ENCODE peak calls at places on chromosomes 3 and 15, in four cellular contexts. K, D, H and W are unnamed samples.

GRCh38 chr3:194814878-194815357 is 129.2 kb downstream of the FAM43A start:
- DNase-seq in D (no peak), K (no peak), H (no peak), W (no peak)

GRCh38 chr15:41783272-41783660 is 9.0 kb downstream of the MAPKBP1 start:
- DNase-seq in H (no peak), K (no peak), D (no peak), W (no peak)

GRCh38 chr15:86327230-86327865 is 247.7 kb downstream of the AGBL1 start:
- DNase-seq in H (no peak), D (no peak), K (no peak), W (no peak)

GRCh38 chr3:168044049-168044448 is 51.7 kb downstream of the GOLIM4 start:
- DNase-seq in K (no peak), D (no peak), H (no peak), W (no peak)

GRCh38 chr15:59266015-59266414 is 59.4 kb downstream of the LDHAL6B start:
- DNase-seq in D (no peak), K (no peak), H (no peak), W (no peak)

GRCh38 chr3:177777699-177778098 is 580.4 kb upstream of the TBL1XR1 start:
- DNase-seq in H (peak), K (no peak), D (no peak), W (no peak)

GRCh38 chr15:39199076-39199475 is 381.8 kb upstream of the THBS1 start:
- DNase-seq in D (no peak), K (no peak), H (no peak), W (no peak)

GRCh38 chr15:41950505-41950904 is 21.9 kb downstream of the EHD4 start:
- DNase-seq in H (no peak), K (no peak), D (no peak), W (no peak)

GRCh38 chr3:155647196-155647595 is 97.7 kb downstream of the PLCH1 start:
- DNase-seq in H (no peak), D (no peak), K (no peak), W (no peak)

GRCh38 chr3:12985148-12985547 is 88.1 kb downstream of the IQSEC1 start:
- DNase-seq in H (no peak), D (no peak), K (no peak), W (no peak)

GRCh38 chr3:65550137-65550536 is 488.6 kb downstream of the MAGI1 start:
- DNase-seq in H (no peak), D (no peak), K (no peak), W (no peak)

GRCh38 chr3:117355566-117355965 is 646.0 kb downstream of the TUSC7 start:
- DNase-seq in D (no peak), K (no peak), H (peak), W (no peak)

GRCh38 chr3:108724101-108724500 is 33.1 kb downstream of the RETNLB start:
- DNase-seq in H (no peak), K (no peak), D (no peak), W (no peak)

GRCh38 chr3:29827756-29828155 is 546.9 kb downstream of the RBMS3 start:
- DNase-seq in H (no peak), K (no peak), D (no peak), W (no peak)

GRCh38 chr3:194281306-194281705 is 69.8 kb downstream of the CPN2 start:
- DNase-seq in H (no peak), K (no peak), D (no peak), W (no peak)

GRCh38 chr3:13042127-13042931 is 30.9 kb downstream of the IQSEC1 start:
- DNase-seq in K (no peak), D (no peak), H (no peak), W (no peak)

GRCh38 chr3:4732974-4733373 is 239.8 kb downstream of the ITPR1 start:
- DNase-seq in D (no peak), K (no peak), H (no peak), W (no peak)

GRCh38 chr3:63911901-63912767 is at the start of gene SCAANT1:
- DNase-seq in H (peak), D (peak), K (peak), W (peak)

GRCh38 chr15:41774873-41775417 is 661 bp downstream of the MAPKBP1 start:
- DNase-seq in K (no peak), D (peak), H (no peak), W (no peak)

GRCh38 chr3:25664066-25664809 is 469 bp downstream of the TOP2B start:
- DNase-seq in K (peak), H (peak), D (peak), W (peak)

GRCh38 chr3:125151916-125152315 is 60.6 kb downstream of the SLC12A8 start:
- DNase-seq in H (no peak), K (no peak), D (no peak), W (no peak)

GRCh38 chr3:36842275-36842674 is 77.9 kb upstream of the DCLK3 start:
- DNase-seq in H (no peak), K (no peak), D (no peak), W (no peak)

GRCh38 chr3:123692041-123692440 is 107.2 kb upstream of the HACD2 start:
- DNase-seq in K (no peak), H (no peak), D (no peak), W (no peak)

GRCh38 chr3:71102111-71103039 is 481.2 kb downstream of the FOXP1 start:
- DNase-seq in H (no peak), K (no peak), D (no peak), W (no peak)

GRCh38 chr3:58217209-58217811 is 6.5 kb upstream of the DNASE1L3 start:
- DNase-seq in K (peak), H (peak), D (peak), W (peak)

GRCh38 chr3:57637391-57637790 is 40.2 kb upstream of the ARF4 start:
- DNase-seq in H (no peak), D (no peak), K (no peak), W (no peak)

GRCh38 chr3:104273046-104273649 is 1093.6 kb upstream of the ALCAM start:
- DNase-seq in H (no peak), K (no peak), D (no peak), W (no peak)

GRCh38 chr3:53921296-53921695 is 29.6 kb upstream of the SELENOK start:
- DNase-seq in D (no peak), K (no peak), H (peak), W (no peak)

GRCh38 chr3:104763007-104763406 is 603.7 kb upstream of the ALCAM start:
- DNase-seq in K (no peak), H (no peak), D (no peak), W (no peak)

GRCh38 chr15:62782100-62782791 is 260.3 kb upstream of the TPM1 start:
- DNase-seq in K (peak), D (no peak), H (peak), W (no peak)

GRCh38 chr3:129211772-129212171 is 28.1 kb upstream of the CNBP start:
- DNase-seq in K (no peak), D (no peak), H (no peak), W (no peak)

GRCh38 chr3:156750191-156750873 is 75.8 kb upstream of the LEKR1 start:
- DNase-seq in D (no peak), H (no peak), K (no peak), W (no peak)

GRCh38 chr3:156747046-156747445 is 72.7 kb downstream of the TIPARP start:
- DNase-seq in H (no peak), D (no peak), K (no peak), W (no peak)

GRCh38 chr3:156749244-156749643 is 74.9 kb downstream of the TIPARP start:
- DNase-seq in K (no peak), D (no peak), H (no peak), W (no peak)

GRCh38 chr3:156750874-156751245 is 75.3 kb upstream of the LEKR1 start:
- DNase-seq in H (no peak), D (no peak), K (no peak), W (no peak)

DNA sequence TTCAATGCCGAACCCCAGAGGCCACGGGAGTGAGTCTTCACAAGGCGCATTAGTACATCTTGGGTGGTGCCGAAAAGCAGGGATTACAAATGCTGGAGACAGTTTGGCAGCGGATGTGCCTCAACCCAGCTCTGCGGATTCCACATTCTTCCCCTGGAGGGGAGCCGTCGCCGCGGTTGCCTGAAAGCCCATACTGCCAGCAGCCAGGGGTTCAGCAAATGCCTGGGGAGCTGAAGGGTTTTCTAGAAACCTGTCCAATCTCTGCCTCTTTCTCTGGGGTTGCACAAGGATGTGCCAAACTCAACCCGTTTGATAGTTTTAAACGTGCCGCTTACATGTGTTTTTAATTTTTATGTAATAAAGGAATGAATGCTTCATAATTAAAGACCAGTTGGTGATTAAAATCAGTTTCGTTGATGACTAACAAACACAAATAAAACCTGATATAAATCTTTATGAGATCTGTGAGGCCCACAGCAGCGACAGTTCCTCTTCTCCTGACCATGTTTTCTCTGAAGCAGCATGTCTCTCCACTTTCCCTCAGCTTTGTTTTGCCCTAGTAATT is 74.6 kb upstream of the LEKR1 start:
- DNase-seq in H (no peak), K (no peak), D (no peak), W (no peak)
- TF ChIP-seq CTCF in H (no peak), K (no peak), D (no peak), W (no peak)

DNA sequence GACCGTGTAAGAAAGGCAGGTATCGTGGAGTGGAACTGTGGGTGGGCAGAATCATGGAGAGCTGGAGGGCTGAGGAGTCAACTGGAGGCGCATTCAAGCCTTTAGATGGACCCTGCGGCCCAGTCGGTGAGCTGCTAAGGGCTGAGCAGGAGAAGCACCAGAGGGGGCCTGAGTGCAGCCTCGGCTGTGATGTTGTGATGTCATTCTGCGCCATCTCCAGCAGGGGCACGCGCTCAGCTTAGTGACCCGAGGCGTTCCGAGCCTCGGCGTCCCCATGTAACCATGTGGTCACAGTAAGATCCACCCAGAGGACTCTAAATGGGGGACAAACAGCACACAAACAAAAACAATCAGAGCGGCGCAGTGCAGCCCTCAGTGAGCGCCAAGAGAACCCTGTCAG is 76.8 kb downstream of the VGLL4 start:
- DNase-seq in D (no peak), K (no peak), H (no peak), W (no peak)
- TF ChIP-seq CTCF in D (no peak), K (peak), H (no peak), W (no peak)

GRCh38 chr3:183635107-183635430 is 354 bp upstream of the KLHL24 start:
- DNase-seq in D (no peak), H (no peak), K (no peak), W (no peak)

GRCh38 chr3:183637106-183637486 is 1.7 kb downstream of the KLHL24 start:
- DNase-seq in D (no peak), H (no peak), K (no peak), W (no peak)

GRCh38 chr3:183634707-183635106 is 716 bp upstream of the KLHL24 start:
- DNase-seq in H (no peak), D (no peak), K (no peak), W (no peak)

GRCh38 chr3:183636221-183637105 is 1.0 kb downstream of the KLHL24 start:
- DNase-seq in K (peak), D (peak), H (peak), W (peak)

DNA sequence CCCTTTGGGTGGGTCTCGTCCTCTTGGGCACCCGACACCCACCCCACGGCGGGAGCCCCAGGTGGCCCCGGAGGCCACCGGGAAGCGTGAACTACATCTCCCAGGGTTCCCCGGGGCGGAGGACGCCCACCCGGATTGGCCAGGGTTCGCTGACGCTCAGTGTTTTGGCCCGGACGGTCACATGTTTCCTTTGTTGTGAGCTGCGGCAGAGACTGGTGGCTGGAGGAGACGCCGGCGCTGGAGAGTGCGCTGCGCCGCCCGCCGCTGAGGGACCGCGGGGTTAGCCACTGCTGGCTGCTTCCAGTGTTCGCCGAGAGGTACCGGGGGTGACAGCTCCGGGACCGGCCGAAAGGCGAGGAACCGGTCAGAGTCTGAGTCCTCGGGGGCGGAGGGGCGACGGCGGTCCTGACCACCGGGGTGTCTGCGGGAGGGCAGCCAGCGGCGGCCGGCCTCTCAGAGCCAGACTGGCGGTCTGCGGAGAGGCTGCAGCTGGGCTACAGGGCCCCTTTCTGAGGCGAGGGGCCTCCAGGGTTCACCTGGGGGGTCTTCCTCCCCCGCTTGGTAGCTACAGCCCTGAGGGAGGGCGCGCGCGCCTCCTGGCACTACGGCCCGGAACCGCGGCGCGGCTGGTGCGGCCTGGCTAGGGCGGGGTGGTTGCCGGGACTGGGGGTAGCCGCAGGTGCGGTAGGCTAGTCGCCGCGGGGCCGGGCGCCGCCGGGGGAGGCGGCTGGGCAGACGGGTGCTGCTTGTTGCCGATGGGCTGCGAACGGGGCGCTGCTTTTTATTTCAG is at the start of gene KLHL24:
- DNase-seq in H (peak), D (peak), K (peak), W (peak)
- TF ChIP-seq CTCF in H (no peak), D (no peak), K (no peak), W (no peak)

DNA sequence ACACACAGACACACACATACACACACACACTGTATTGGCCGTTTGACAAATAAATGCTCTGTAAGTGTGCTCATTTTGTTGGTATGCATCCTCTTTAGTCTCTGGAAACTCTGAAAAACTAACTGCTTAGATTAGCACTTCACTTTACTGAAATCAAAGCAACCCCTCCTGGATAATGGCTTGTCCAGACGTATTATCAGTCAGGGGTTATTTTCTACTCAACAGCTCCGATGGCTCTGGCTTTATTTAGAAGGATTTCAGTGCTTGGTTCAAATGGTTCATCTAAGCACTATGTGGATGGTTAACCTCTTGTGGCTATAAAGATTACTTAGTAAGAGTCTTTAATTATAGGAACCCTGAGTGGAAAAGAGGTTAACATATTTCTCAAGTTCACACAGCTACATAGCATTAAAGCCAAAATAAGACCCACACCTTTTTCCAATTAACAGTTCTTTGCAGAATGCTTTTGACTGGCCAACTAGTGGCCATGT is 516.1 kb upstream of the NAALADL2 start:
- DNase-seq in D (no peak), H (no peak), K (no peak), W (no peak)
- TF ChIP-seq CTCF in D (no peak), H (no peak), K (no peak), W (no peak)

DNA sequence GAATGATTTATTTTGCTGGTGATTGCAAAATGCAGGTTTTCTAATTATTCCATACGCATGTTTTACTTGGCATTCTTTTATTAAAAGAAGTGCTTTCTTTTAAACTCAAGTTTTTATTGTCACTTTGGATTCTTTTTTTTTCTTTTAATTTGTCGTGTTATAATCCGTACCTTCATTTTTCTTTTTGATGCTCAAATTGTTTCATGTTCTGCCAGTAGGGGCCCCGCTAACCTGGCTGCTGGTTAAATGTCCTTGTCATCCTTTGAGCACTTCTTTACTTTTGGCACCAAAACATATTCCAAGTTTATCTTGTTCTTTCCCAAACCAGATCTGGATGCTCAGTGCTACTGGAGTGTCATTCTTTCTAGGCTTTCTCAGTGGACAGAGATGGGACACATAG is 31.6 kb downstream of the MED12L start:
- DNase-seq in K (no peak), D (no peak), H (no peak), W (no peak)
- TF ChIP-seq CTCF in K (no peak), D (no peak), H (no peak), W (no peak)